ENCODE peak calls at places on chromosomes 2 and 18, in ten cellular contexts. D is HAP-1, A is suprapubic skin, Q is K562, L is stomach, R is brain microvascular endothelial cell, Z is SJSA1, C is IMR-90, N is mucosa of descending colon, M is transverse colon. T is an unnamed sample. For H3K36me3, the result is how much of the 10 kb centered on the place peaks cover.

GRCh38 chr2:133200684-133201421 is 367.4 kb downstream of the NCKAP5 start:
- DNase-seq in C (peak), Q (no peak), D (no peak), R (peak), A (no peak), L (no peak), M (no peak), Z (peak), N (no peak), T (peak)

GRCh38 chr2:182241936-182242335 is 184.9 kb downstream of the PDE1A start:
- DNase-seq in C (peak), L (no peak), D (no peak), R (no peak), M (no peak), Z (no peak), N (no peak), A (no peak), Q (no peak), T (no peak)

GRCh38 chr2:200585730-200586643 is at the start of gene AOX1:
- DNase-seq in M (peak), C (peak), L (peak), D (no peak), N (peak), R (peak), Z (no peak), A (peak), Q (no peak), T (peak)

GRCh38 chr2:19979932-19980331 is 10.0 kb downstream of the WDR35 start:
- DNase-seq in Z (no peak), R (no peak), N (no peak), M (no peak), D (peak), L (no peak), Q (no peak), A (no peak), C (no peak), T (no peak)

GRCh38 chr2:44118257-44118656 is 50.4 kb upstream of the PPM1B start:
- DNase-seq in Q (no peak), D (no peak), N (no peak), R (peak), L (no peak), A (no peak), Z (no peak), M (no peak), C (peak), T (peak)

GRCh38 chr2:38037757-38038615 is 38.0 kb downstream of the CYP1B1 start:
- DNase-seq in N (no peak), A (no peak), R (peak), C (peak), L (no peak), D (no peak), Q (no peak), Z (no peak), M (no peak), T (peak)

GRCh38 chr2:28002181-28002580 is 111.7 kb downstream of the BABAM2 start:
- DNase-seq in D (no peak), R (no peak), Z (no peak), M (no peak), L (no peak), N (no peak), A (no peak), C (no peak), Q (no peak), T (no peak)

GRCh38 chr2:4914551-4914950 is 777.6 kb upstream of the SOX11 start:
- DNase-seq in A (no peak), C (no peak), M (no peak), Z (no peak), L (no peak), D (no peak), N (no peak), Q (no peak), R (peak), T (no peak)

GRCh38 chr18:36269157-36269556 is 28.4 kb upstream of the FHOD3 start:
- DNase-seq in C (no peak), R (no peak), L (no peak), M (no peak), Z (no peak), A (no peak), Q (no peak), N (no peak), D (no peak), T (no peak)

GRCh38 chr2:150778828-150779227 is 291.4 kb upstream of the RND3 start:
- DNase-seq in Q (no peak), M (no peak), R (peak), D (no peak), A (no peak), N (no peak), L (no peak), C (no peak), Z (no peak), T (no peak)

GRCh38 chr2:11872247-11872947 is 126.0 kb downstream of the LPIN1 start:
- DNase-seq in R (peak), M (no peak), Q (no peak), L (no peak), Z (peak), C (peak), N (no peak), A (no peak), D (no peak), T (no peak)
- H3K36me3 ChIP-seq in R (under half), M (under half), Q (under half), L (under half), Z (under half), C (under half), N (under half), A (under half), D (under half), T (under half)

GRCh38 chr2:15506231-15506819 is 54.8 kb downstream of the NBAS start:
- DNase-seq in A (no peak), N (no peak), Z (no peak), Q (no peak), C (peak), R (peak), L (no peak), M (no peak), D (no peak), T (no peak)

GRCh38 chr2:15511686-15512085 is 49.4 kb downstream of the NBAS start:
- DNase-seq in A (no peak), M (no peak), R (no peak), Q (no peak), Z (no peak), L (no peak), N (no peak), C (no peak), D (no peak), T (no peak)

GRCh38 chr2:15510131-15510530 is 51.0 kb downstream of the NBAS start:
- DNase-seq in R (no peak), D (no peak), Z (no peak), N (no peak), C (no peak), L (no peak), M (no peak), A (no peak), Q (no peak), T (no peak)

GRCh38 chr2:15507061-15507460 is 54.1 kb downstream of the NBAS start:
- DNase-seq in D (no peak), Z (no peak), C (no peak), L (no peak), A (no peak), N (no peak), R (no peak), Q (no peak), M (no peak), T (no peak)

DNA sequence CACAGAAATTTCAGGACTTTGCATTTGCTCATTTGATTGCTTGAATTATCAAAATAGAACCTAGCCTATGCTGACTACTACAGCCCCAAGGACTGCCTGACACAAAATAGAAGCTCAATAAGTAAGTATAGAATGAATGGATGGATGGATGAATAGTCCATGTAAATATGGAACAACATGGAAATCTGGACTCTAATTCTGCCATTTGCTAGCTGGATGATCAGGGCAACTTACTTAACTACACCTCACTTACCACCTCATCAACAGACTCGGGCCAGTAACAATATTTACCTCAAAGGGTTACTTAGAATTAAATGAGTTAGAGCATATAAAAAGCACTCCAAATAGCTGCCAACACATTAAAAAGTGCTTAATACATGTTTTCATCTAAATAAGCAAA is 50.6 kb downstream of the NBAS start:
- DNase-seq in D (no peak), N (no peak), Z (no peak), L (no peak), A (no peak), C (no peak), M (no peak), Q (no peak), R (no peak), T (no peak)
- H3K36me3 ChIP-seq in D (under half), N (under half), Z (under half), L (under half), A (under half), C (under half), M (under half), Q (half or more), R (under half), T (under half)

GRCh38 chr18:59528866-59529265 is 168.4 kb downstream of the CCBE1 start:
- DNase-seq in A (no peak), R (no peak), M (no peak), Q (no peak), Z (no peak), N (no peak), D (no peak), C (no peak), L (no peak), T (no peak)
- H3K36me3 ChIP-seq in A (under half), R (under half), M (under half), Q (under half), Z (under half), N (under half), D (under half), C (under half), L (under half), T (under half)

GRCh38 chr2:156343096-156343939 is 10.8 kb upstream of the NR4A2 start:
- DNase-seq in R (no peak), N (no peak), Q (no peak), M (no peak), L (no peak), C (no peak), D (no peak), A (no peak), Z (no peak), T (no peak)

GRCh38 chr2:156341482-156342251 is 9.1 kb upstream of the NR4A2 start:
- DNase-seq in N (peak), C (peak), L (peak), D (peak), Z (peak), M (peak), A (peak), R (peak), Q (peak), T (peak)

GRCh38 chr2:156340818-156341481 is 8.4 kb upstream of the NR4A2 start:
- DNase-seq in Z (no peak), D (peak), C (peak), N (no peak), A (no peak), Q (no peak), L (no peak), M (peak), R (no peak), T (peak)

GRCh38 chr2:156343940-156344301 is 11.4 kb upstream of the NR4A2 start:
- DNase-seq in C (peak), L (no peak), A (no peak), Z (no peak), D (no peak), R (no peak), N (no peak), M (no peak), Q (peak), T (no peak)

DNA sequence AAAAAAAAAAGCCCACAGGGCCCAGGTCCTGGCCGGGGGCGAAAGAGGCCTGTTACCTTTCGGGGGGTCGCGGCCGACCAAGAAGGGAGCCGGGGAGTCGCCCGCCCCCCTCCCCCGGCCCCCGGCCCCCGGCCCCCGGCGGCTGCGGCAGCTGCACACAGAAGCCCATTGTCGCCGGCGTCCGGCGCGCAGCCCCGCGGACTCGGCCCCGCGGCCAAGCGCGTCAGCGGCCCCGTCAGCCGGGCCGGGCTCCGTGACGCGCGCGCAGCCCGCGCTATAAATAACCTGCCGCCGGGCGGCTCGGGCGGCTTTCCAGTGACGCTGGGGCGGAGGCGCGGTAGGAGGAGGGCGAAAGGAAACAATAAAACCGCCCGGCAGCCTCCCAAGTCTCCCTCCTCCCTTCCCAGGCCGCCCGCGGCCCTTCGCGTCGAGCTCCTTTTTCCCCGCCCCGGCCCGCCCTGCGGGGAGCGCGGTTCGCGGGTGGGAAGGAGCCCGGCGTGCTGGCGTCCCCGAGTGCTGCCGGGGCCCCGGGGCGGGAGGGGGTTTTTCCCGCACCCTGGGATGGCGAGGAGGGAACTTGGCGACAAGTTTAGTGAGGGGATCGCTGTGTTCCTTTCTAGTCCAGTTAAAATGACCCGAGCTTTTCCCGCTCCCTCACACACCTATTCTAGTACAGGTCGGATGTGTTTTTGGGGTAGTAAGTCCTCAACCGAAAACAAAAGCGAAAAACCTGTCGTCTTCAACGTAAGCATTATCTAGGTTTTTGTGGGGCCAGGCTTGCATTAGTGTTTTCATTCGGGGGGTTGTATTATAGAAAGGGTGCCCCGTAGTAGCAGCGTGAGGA is 10.0 kb upstream of the NR4A2 start:
- DNase-seq in A (peak), C (peak), N (peak), Q (peak), L (peak), D (peak), M (peak), R (peak), Z (peak), T (peak)
- H3K36me3 ChIP-seq in A (under half), C (under half), N (under half), Q (under half), L (under half), D (under half), M (under half), R (under half), Z (under half), T (under half)

T was measured in MG63.